ENCODE peak calls at places on chromosomes 6 and 20, in ten cellular contexts. X is NCI-H510A treated with DMSO at 0.1 percent for 48 hours; I is fibroblast of gingiva; M is left ventricle myocardium inferior; S is H7; P is D341Med; V is globus pallidus; U is activated naive CD4-positive, alpha-beta T cell treated with Interleukin-2 at 50 U/mL for 16 hours; E is neuronal stem cell; T is choroid plexus epithelial cell. O is an unnamed sample.
A peak's percentile ranks its signal among the peaks of the same experiment; 100 is the strongest.

GRCh38 chr20:17796096-17796563 is 96.4 kb downstream of the BANF2 start:
- DNase-seq in X (no peak), I (peak; percentile 69), M (peak; percentile 43), S (no peak), P (no peak), V (no peak), U (no peak), E (no peak), T (peak; percentile 72), O (no peak)

GRCh38 chr20:52895662-52896061 is 76.5 kb upstream of the TSHZ2 start:
- DNase-seq in X (no peak), I (no peak), M (no peak), S (no peak), P (no peak), V (no peak), U (no peak), E (no peak), T (no peak), O (no peak)

GRCh38 chr6:159532155-159532554 is 160.9 kb downstream of the SOD2 start:
- DNase-seq in X (no peak), I (no peak), M (no peak), S (peak; percentile 44), P (no peak), V (no peak), U (no peak), E (no peak), T (no peak), O (no peak)

GRCh38 chr6:41100871-41101287 is 28.1 kb downstream of the NFYA start:
- DNase-seq in X (no peak), I (no peak), M (peak; percentile 16), S (peak; percentile 67), P (no peak), V (no peak), U (peak; percentile 37), E (peak; percentile 17), T (no peak), O (no peak)

GRCh38 chr20:45592574-45593189 is 13.6 kb upstream of the WFDC8 start:
- DNase-seq in X (peak; percentile 52), I (peak; percentile 19), M (no peak), S (no peak), P (peak; percentile 58), V (peak; percentile 14), U (no peak), E (no peak), T (peak; percentile 59), O (peak; percentile 42)

GRCh38 chr6:102022803-102023202 is 629.3 kb downstream of the GRIK2 start:
- DNase-seq in X (no peak), I (no peak), M (no peak), S (no peak), P (no peak), V (no peak), U (no peak), E (no peak), T (no peak), O (no peak)

GRCh38 chr6:121413831-121414368 is 21.5 kb upstream of the GJA1 start:
- DNase-seq in X (no peak), I (peak; percentile 39), M (no peak), S (no peak), P (no peak), V (no peak), U (no peak), E (no peak), T (peak; percentile 21), O (no peak)

GRCh38 chr6:129188795-129189194 is 305.9 kb downstream of the LAMA2 start:
- DNase-seq in X (no peak), I (no peak), M (no peak), S (no peak), P (no peak), V (no peak), U (no peak), E (no peak), T (no peak), O (no peak)

GRCh38 chr6:137927777-137928218 is 60.7 kb downstream of the TNFAIP3 start:
- DNase-seq in X (no peak), I (no peak), M (no peak), S (no peak), P (no peak), V (peak; percentile 33), U (peak; percentile 83), E (no peak), T (peak; percentile 52), O (no peak)

GRCh38 chr20:35006009-35006408 is 50.3 kb downstream of the MYH7B start:
- DNase-seq in X (no peak), I (no peak), M (no peak), S (peak; percentile 32), P (no peak), V (no peak), U (no peak), E (no peak), T (no peak), O (peak; percentile 1)

GRCh38 chr6:116280161-116280959 is 630 bp upstream of the TSPYL1 start:
- DNase-seq in X (no peak), I (no peak), M (no peak), S (no peak), P (no peak), V (peak; percentile 30), U (no peak), E (no peak), T (peak; percentile 45), O (no peak)

GRCh38 chr20:59526242-59527225 is 77.8 kb upstream of the PHACTR3 start:
- DNase-seq in X (no peak), I (no peak), M (no peak), S (peak; percentile 72), P (peak; percentile 49), V (no peak), U (no peak), E (no peak), T (peak; percentile 34), O (no peak)

O was measured in BE2C.